ENCODE peak calls at places on chromosomes 11 and 22, in six cellular contexts. One of them, this sample, is unnamed.

GRCh38 chr11:45843158-45843924 is 3.9 kb upstream of the CRY2 start:
- DNase-seq in neural progenitor cell: peak
- DNase-seq in PC-3: peak
- DNase-seq in HCT116: peak
- DNase-seq in GM23248: peak
- DNase-seq in SK-N-SH: peak
- DNase-seq in this sample: peak

GRCh38 chr11:119222308-119222707 is 16.2 kb downstream of the CBL start:
- DNase-seq in neural progenitor cell: no peak
- DNase-seq in PC-3: peak
- DNase-seq in HCT116: no peak
- DNase-seq in GM23248: peak
- DNase-seq in SK-N-SH: peak
- DNase-seq in this sample: no peak

GRCh38 chr11:84947970-84948600 is 679.1 kb downstream of the DLG2 start:
- DNase-seq in neural progenitor cell: no peak
- DNase-seq in PC-3: peak
- DNase-seq in HCT116: no peak
- DNase-seq in GM23248: peak
- DNase-seq in SK-N-SH: no peak
- DNase-seq in this sample: no peak

GRCh38 chr11:36115378-36115801 is 171.5 kb downstream of the LDLRAD3 start:
- DNase-seq in neural progenitor cell: no peak
- DNase-seq in PC-3: no peak
- DNase-seq in HCT116: no peak
- DNase-seq in GM23248: no peak
- DNase-seq in SK-N-SH: no peak
- DNase-seq in this sample: no peak

GRCh38 chr11:35066783-35067476 is 72.0 kb upstream of the CD44 start:
- DNase-seq in neural progenitor cell: no peak
- DNase-seq in PC-3: no peak
- DNase-seq in HCT116: no peak
- DNase-seq in GM23248: no peak
- DNase-seq in SK-N-SH: no peak
- DNase-seq in this sample: peak

GRCh38 chr11:124670732-124671131 is 2.8 kb downstream of the SIAE start:
- DNase-seq in neural progenitor cell: no peak
- DNase-seq in PC-3: peak
- DNase-seq in HCT116: no peak
- DNase-seq in GM23248: peak
- DNase-seq in SK-N-SH: no peak
- DNase-seq in this sample: peak

GRCh38 chr22:29266564-29267461 is 968 bp downstream of the RHBDD3 start:
- DNase-seq in neural progenitor cell: peak
- DNase-seq in PC-3: no peak
- DNase-seq in HCT116: no peak
- DNase-seq in GM23248: peak
- DNase-seq in SK-N-SH: peak
- DNase-seq in this sample: no peak

GRCh38 chr22:26981520-26981919 is 324.1 kb downstream of the MIAT start:
- DNase-seq in neural progenitor cell: no peak
- DNase-seq in PC-3: no peak
- DNase-seq in HCT116: no peak
- DNase-seq in GM23248: no peak
- DNase-seq in SK-N-SH: peak
- DNase-seq in this sample: no peak

GRCh38 chr11:208177-208916 is 839 bp downstream of the RIC8A start:
- DNase-seq in neural progenitor cell: peak
- DNase-seq in PC-3: peak
- DNase-seq in HCT116: peak
- DNase-seq in GM23248: peak
- DNase-seq in SK-N-SH: peak
- DNase-seq in this sample: peak

GRCh38 chr11:60376601-60377000 is 1.7 kb upstream of the MS4A7 start:
- DNase-seq in neural progenitor cell: no peak
- DNase-seq in PC-3: peak
- DNase-seq in HCT116: no peak
- DNase-seq in GM23248: no peak
- DNase-seq in SK-N-SH: no peak
- DNase-seq in this sample: no peak

GRCh38 chr22:30884211-30885000 is 84.2 kb downstream of the MORC2 start:
- DNase-seq in neural progenitor cell: no peak
- DNase-seq in PC-3: no peak
- DNase-seq in HCT116: no peak
- DNase-seq in GM23248: no peak
- DNase-seq in SK-N-SH: no peak
- DNase-seq in this sample: no peak

GRCh38 chr11:78907636-78908035 is 333.0 kb upstream of the NARS2 start:
- DNase-seq in neural progenitor cell: no peak
- DNase-seq in PC-3: peak
- DNase-seq in HCT116: no peak
- DNase-seq in GM23248: no peak
- DNase-seq in SK-N-SH: no peak
- DNase-seq in this sample: no peak

GRCh38 chr11:36037031-36037430 is 93.2 kb downstream of the LDLRAD3 start:
- DNase-seq in neural progenitor cell: no peak
- DNase-seq in PC-3: peak
- DNase-seq in HCT116: no peak
- DNase-seq in GM23248: peak
- DNase-seq in SK-N-SH: no peak
- DNase-seq in this sample: no peak

GRCh38 chr22:19779685-19780268 is 19.2 kb downstream of the TBX1 start:
- DNase-seq in neural progenitor cell: peak
- DNase-seq in PC-3: no peak
- DNase-seq in HCT116: no peak
- DNase-seq in GM23248: no peak
- DNase-seq in SK-N-SH: no peak
- DNase-seq in this sample: no peak

GRCh38 chr11:115530752-115531151 is 26.5 kb upstream of the CADM1 start:
- DNase-seq in neural progenitor cell: peak
- DNase-seq in PC-3: no peak
- DNase-seq in HCT116: no peak
- DNase-seq in GM23248: no peak
- DNase-seq in SK-N-SH: no peak
- DNase-seq in this sample: no peak

GRCh38 chr11:47107709-47108108 is 69.0 kb downstream of the ARFGAP2 start:
- DNase-seq in neural progenitor cell: no peak
- DNase-seq in PC-3: no peak
- DNase-seq in HCT116: no peak
- DNase-seq in GM23248: no peak
- DNase-seq in SK-N-SH: no peak
- DNase-seq in this sample: no peak

GRCh38 chr11:406796-407650 is 7.8 kb downstream of the SIGIRR start:
- DNase-seq in neural progenitor cell: peak
- DNase-seq in PC-3: peak
- DNase-seq in HCT116: peak
- DNase-seq in GM23248: peak
- DNase-seq in SK-N-SH: peak
- DNase-seq in this sample: peak

GRCh38 chr11:3229673-3230630 is 2.3 kb downstream of the MRGPRE start:
- DNase-seq in neural progenitor cell: no peak
- DNase-seq in PC-3: no peak
- DNase-seq in HCT116: no peak
- DNase-seq in GM23248: no peak
- DNase-seq in SK-N-SH: peak
- DNase-seq in this sample: no peak

GRCh38 chr11:47924184-47924671 is 56.1 kb upstream of the PTPRJ start:
- DNase-seq in neural progenitor cell: no peak
- DNase-seq in PC-3: peak
- DNase-seq in HCT116: peak
- DNase-seq in GM23248: peak
- DNase-seq in SK-N-SH: no peak
- DNase-seq in this sample: no peak

GRCh38 chr22:37774728-37775127 is 33.0 kb upstream of the GCAT start:
- DNase-seq in neural progenitor cell: no peak
- DNase-seq in PC-3: no peak
- DNase-seq in HCT116: no peak
- DNase-seq in GM23248: no peak
- DNase-seq in SK-N-SH: no peak
- DNase-seq in this sample: no peak

GRCh38 chr22:32533265-32534068 is 58.9 kb downstream of the FBXO7 start:
- DNase-seq in neural progenitor cell: no peak
- DNase-seq in PC-3: no peak
- DNase-seq in HCT116: no peak
- DNase-seq in GM23248: peak
- DNase-seq in SK-N-SH: no peak
- DNase-seq in this sample: no peak
- TF ChIP-seq EZH2phosphoT487 in neural progenitor cell: no peak
- TF ChIP-seq EZH2phosphoT487 in PC-3: no peak
- TF ChIP-seq EZH2phosphoT487 in HCT116: no peak
- TF ChIP-seq EZH2phosphoT487 in GM23248: no peak
- TF ChIP-seq EZH2phosphoT487 in SK-N-SH: no peak
- TF ChIP-seq EZH2phosphoT487 in this sample: no peak

GRCh38 chr11:14244926-14245325 is 114.1 kb downstream of the RRAS2 start:
- DNase-seq in neural progenitor cell: no peak
- DNase-seq in PC-3: no peak
- DNase-seq in HCT116: no peak
- DNase-seq in GM23248: no peak
- DNase-seq in SK-N-SH: no peak
- DNase-seq in this sample: no peak

GRCh38 chr11:14253437-14253836 is 105.5 kb downstream of the RRAS2 start:
- DNase-seq in neural progenitor cell: no peak
- DNase-seq in PC-3: no peak
- DNase-seq in HCT116: no peak
- DNase-seq in GM23248: no peak
- DNase-seq in SK-N-SH: no peak
- DNase-seq in this sample: no peak

GRCh38 chr11:14248577-14248976 is 110.4 kb downstream of the RRAS2 start:
- DNase-seq in neural progenitor cell: peak
- DNase-seq in PC-3: no peak
- DNase-seq in HCT116: no peak
- DNase-seq in GM23248: no peak
- DNase-seq in SK-N-SH: peak
- DNase-seq in this sample: no peak

GRCh38 chr11:14251754-14252153 is 107.2 kb downstream of the RRAS2 start:
- DNase-seq in neural progenitor cell: no peak
- DNase-seq in PC-3: no peak
- DNase-seq in HCT116: no peak
- DNase-seq in GM23248: no peak
- DNase-seq in SK-N-SH: no peak
- DNase-seq in this sample: no peak

DNA sequence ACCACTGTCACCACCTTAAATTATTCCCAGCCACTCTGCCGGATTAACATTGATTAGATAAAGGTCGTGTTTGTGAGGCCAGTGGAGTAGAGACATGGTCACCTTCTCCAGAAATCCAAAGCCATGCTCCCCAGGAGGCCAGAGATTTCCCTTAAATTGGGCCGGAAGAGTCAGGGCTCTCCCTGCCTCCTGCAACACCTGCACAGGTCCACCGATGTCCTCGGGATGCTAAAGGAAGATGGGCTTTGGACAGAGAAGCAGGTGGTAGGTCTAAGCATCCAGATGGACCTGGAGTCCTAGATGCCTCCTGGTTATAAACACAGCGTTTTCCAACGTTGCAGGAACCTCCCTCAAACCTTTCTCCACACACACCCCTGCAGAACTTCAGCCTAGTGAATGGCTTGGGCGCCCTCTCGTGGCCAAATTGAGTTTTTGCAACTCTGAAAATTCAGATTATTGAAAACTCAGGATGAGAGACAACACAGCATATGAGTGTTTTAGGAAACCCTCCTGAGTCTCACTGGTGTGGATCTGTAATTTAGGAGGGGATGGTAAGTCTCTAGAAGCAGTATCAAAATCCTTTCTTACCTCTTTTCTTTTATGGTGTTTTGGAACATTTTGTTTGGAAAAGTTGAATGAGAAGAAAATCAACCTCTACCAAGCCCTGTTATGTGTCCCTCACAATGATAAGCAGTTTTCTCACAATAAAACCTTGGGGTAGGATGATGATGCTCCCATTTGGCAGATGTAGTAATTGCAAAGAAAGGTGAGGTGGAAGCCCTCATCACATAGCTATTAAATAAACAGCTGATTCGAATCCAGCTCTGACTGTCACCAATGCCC is 109.6 kb downstream of the RRAS2 start:
- DNase-seq in neural progenitor cell: peak
- DNase-seq in PC-3: peak
- DNase-seq in HCT116: peak
- DNase-seq in GM23248: peak
- DNase-seq in SK-N-SH: peak
- DNase-seq in this sample: peak
- H3K9ac ChIP-seq in neural progenitor cell: no peak
- H3K9ac ChIP-seq in PC-3: no peak
- H3K9ac ChIP-seq in HCT116: no peak
- H3K9ac ChIP-seq in GM23248: no peak
- H3K9ac ChIP-seq in SK-N-SH: no peak
- H3K9ac ChIP-seq in this sample: no peak

DNA sequence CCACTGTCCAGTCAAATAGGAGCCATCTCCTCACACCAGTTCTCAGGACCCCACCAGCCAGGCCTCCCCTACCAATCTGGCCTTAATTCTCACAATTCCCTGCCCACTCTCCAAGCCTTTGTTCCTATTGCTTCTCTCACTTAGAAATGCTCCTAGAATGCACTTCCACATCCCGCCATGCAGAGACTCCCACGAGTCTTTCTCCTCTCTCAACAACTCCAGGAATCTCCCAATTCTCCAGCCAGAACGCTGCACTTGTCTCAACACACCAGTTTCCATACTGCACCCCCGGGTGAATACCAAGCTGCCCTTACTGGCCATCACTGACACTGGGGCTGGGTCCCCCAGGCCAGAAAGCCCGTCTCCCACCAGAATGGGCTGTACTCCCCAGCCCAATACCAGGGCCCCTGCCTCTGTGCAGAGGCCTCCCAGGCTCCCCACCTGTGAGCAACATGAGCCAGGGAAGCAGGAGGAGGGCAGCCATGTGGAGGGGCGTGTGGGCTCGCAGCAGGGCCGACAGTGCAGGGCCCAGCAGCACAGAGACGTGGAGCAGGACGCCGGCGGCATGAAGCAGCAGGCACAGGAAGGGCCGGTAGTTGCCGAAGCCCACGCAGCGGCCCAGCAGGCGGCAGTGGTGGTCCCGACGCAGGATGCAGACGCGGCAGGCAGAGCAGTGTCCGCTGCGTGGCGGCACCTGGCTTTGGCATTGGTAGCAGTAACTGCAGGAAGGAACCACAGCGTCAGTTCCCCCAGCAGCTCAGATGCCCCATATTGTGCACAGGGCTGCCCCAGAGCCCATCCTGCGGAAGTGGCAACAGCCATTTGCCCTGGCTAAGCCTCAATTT is 2.4 kb downstream of the ZDHHC24 start:
- DNase-seq in neural progenitor cell: peak
- DNase-seq in PC-3: no peak
- DNase-seq in HCT116: no peak
- DNase-seq in GM23248: no peak
- DNase-seq in SK-N-SH: peak
- DNase-seq in this sample: no peak
- TF ChIP-seq EZH2phosphoT487 in neural progenitor cell: no peak
- TF ChIP-seq EZH2phosphoT487 in PC-3: no peak
- TF ChIP-seq EZH2phosphoT487 in HCT116: no peak
- TF ChIP-seq EZH2phosphoT487 in GM23248: no peak
- TF ChIP-seq EZH2phosphoT487 in SK-N-SH: no peak
- TF ChIP-seq EZH2phosphoT487 in this sample: no peak

DNA sequence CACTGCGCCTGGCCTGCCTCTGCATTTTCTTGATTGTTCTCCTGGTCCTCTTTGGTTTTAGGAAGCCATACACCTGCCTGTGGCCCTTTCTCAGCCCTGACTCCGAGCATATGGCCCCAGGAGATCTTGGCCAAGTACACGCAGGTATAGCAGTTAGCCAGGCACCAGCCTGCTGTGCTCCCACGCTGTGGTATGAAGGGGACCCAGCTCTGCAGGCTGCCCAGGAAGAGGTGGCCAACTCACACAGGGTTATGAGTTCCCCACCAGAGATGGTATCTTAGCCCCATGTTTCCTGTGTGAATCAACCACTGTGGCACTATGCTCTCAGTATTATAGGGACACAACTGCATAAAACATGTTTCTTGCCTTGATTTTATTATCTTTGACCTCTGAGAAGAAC is 31.1 kb downstream of the SGSM3 start:
- DNase-seq in neural progenitor cell: no peak
- DNase-seq in PC-3: no peak
- DNase-seq in HCT116: no peak
- DNase-seq in GM23248: no peak
- DNase-seq in SK-N-SH: no peak
- DNase-seq in this sample: no peak
- H3K9ac ChIP-seq in neural progenitor cell: no peak
- H3K9ac ChIP-seq in PC-3: no peak
- H3K9ac ChIP-seq in HCT116: no peak
- H3K9ac ChIP-seq in GM23248: no peak
- H3K9ac ChIP-seq in SK-N-SH: no peak
- H3K9ac ChIP-seq in this sample: no peak